ENCODE peak calls at places on chromosomes 11 and 22, in four cellular contexts. One of them, this sample, is unnamed.

GRCh38 chr11:114774599-114775365 is 96.5 kb downstream of the NXPE2 start:
- DNase-seq in HFF-Myc: no peak
- DNase-seq in GM13977: peak; percentile 63
- DNase-seq in heart right ventricle: no peak
- DNase-seq in this sample: no peak

GRCh38 chr11:16759857-16760256 is 21.4 kb downstream of the C11orf58 start:
- DNase-seq in HFF-Myc: no peak
- DNase-seq in GM13977: no peak
- DNase-seq in heart right ventricle: no peak
- DNase-seq in this sample: no peak

GRCh38 chr22:37336474-37337028 is 54.2 kb downstream of the CYTH4 start:
- DNase-seq in HFF-Myc: no peak
- DNase-seq in GM13977: no peak
- DNase-seq in heart right ventricle: no peak
- DNase-seq in this sample: no peak

GRCh38 chr11:91293119-91293518 is 931.5 kb upstream of the FAT3 start:
- DNase-seq in HFF-Myc: no peak
- DNase-seq in GM13977: no peak
- DNase-seq in heart right ventricle: no peak
- DNase-seq in this sample: no peak

GRCh38 chr11:102469196-102469821 is 16.7 kb upstream of the TMEM123 start:
- DNase-seq in HFF-Myc: peak; percentile 59
- DNase-seq in GM13977: no peak
- DNase-seq in heart right ventricle: no peak
- DNase-seq in this sample: no peak

GRCh38 chr22:21568207-21569075 is 927 bp downstream of the UBE2L3 start:
- DNase-seq in HFF-Myc: no peak
- DNase-seq in GM13977: peak; percentile 42
- DNase-seq in heart right ventricle: no peak
- DNase-seq in this sample: no peak

GRCh38 chr11:12728417-12728816 is 54.2 kb downstream of the TEAD1 start:
- DNase-seq in HFF-Myc: no peak
- DNase-seq in GM13977: no peak
- DNase-seq in heart right ventricle: no peak
- DNase-seq in this sample: no peak

GRCh38 chr11:83070878-83071640 is 638 bp downstream of the RAB30 start:
- DNase-seq in HFF-Myc: no peak
- DNase-seq in GM13977: no peak
- DNase-seq in heart right ventricle: peak; percentile 42
- DNase-seq in this sample: no peak

GRCh38 chr11:36164522-36165250 is 124.5 kb downstream of the COMMD9 start:
- DNase-seq in HFF-Myc: no peak
- DNase-seq in GM13977: no peak
- DNase-seq in heart right ventricle: no peak
- DNase-seq in this sample: no peak

GRCh38 chr22:49303061-49303735 is 524.5 kb downstream of the BRD1 start:
- DNase-seq in HFF-Myc: no peak
- DNase-seq in GM13977: no peak
- DNase-seq in heart right ventricle: no peak
- DNase-seq in this sample: no peak

DNA sequence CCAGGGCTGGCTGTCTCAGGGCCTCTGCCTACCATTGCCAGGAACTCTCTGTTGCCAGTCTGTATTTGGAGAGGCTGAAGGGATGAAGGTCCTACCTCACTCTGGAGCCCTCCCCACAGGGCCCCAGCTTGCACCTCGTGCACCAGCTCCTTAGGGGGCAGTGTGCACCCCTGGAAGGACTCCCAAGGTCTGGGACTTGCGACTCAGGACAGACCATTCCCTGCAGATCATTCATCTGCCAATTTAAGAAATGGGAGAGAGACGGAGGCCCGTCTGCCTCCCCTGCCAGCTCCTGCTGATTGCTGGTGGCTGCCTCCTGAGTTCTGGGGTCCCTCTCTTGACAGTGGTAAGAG is 27.5 kb upstream of the MALAT1 start:
- DNase-seq in HFF-Myc: no peak
- DNase-seq in GM13977: peak; percentile 49
- DNase-seq in heart right ventricle: peak; percentile 81
- DNase-seq in this sample: no peak
- TF ChIP-seq CTCF in HFF-Myc: peak; percentile 65
- TF ChIP-seq CTCF in GM13977: peak; percentile 78
- TF ChIP-seq CTCF in heart right ventricle: peak; percentile 72
- TF ChIP-seq CTCF in this sample: peak; percentile 23

DNA sequence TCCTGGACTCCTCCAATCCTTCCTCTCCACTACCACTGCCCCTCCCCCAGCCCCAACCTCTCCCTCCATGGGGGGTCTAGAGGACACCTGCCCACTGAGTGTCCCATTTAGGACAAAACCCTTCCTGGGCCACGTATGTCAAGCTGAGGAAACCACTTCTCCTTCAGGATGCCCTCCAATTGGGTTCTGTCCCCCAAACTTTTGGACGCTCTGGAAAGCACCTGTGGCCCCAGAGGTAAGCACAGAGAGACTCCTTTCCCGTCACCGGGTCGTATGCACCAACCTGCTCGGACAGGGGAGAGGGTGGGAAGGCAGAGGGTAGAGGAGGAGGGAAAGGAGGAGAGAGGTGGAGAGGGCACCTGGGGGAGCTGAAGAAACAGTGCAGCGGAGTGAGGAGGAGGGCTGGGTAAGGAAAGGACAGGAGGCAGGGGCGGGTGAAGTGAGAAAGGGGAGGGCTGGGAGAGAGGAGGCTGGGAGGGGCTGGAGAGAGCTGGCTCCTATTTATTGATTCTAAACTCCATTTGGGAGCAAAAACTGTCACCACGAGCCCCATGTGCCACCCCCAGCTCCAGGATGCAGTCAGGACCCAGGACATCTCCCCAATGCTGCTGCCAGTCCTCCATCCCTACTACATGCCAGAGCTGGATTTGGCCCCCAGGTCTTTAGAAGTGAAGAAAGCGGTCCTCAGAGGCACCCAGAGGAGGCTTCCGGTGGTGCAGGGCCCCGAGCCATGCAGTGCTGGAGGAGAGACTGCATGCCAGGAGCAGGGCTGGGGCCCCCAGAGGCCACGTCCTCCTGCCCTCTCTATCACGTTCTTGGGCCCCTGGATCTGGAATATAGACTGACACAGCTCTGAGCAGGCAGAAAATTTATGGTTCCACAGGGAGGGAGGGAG is 53.6 kb downstream of the SLC22A12 start:
- DNase-seq in HFF-Myc: no peak
- DNase-seq in GM13977: no peak
- DNase-seq in heart right ventricle: no peak
- DNase-seq in this sample: no peak
- TF ChIP-seq CTCF in HFF-Myc: no peak
- TF ChIP-seq CTCF in GM13977: peak; percentile 22
- TF ChIP-seq CTCF in heart right ventricle: no peak
- TF ChIP-seq CTCF in this sample: no peak

GRCh38 chr11:112440518-112440917 is 179.9 kb upstream of the PLET1 start:
- DNase-seq in HFF-Myc: no peak
- DNase-seq in GM13977: no peak
- DNase-seq in heart right ventricle: no peak
- DNase-seq in this sample: no peak
- TF ChIP-seq CTCF in HFF-Myc: peak; percentile 26
- TF ChIP-seq CTCF in GM13977: peak; percentile 16
- TF ChIP-seq CTCF in heart right ventricle: no peak
- TF ChIP-seq CTCF in this sample: peak; percentile 17

DNA sequence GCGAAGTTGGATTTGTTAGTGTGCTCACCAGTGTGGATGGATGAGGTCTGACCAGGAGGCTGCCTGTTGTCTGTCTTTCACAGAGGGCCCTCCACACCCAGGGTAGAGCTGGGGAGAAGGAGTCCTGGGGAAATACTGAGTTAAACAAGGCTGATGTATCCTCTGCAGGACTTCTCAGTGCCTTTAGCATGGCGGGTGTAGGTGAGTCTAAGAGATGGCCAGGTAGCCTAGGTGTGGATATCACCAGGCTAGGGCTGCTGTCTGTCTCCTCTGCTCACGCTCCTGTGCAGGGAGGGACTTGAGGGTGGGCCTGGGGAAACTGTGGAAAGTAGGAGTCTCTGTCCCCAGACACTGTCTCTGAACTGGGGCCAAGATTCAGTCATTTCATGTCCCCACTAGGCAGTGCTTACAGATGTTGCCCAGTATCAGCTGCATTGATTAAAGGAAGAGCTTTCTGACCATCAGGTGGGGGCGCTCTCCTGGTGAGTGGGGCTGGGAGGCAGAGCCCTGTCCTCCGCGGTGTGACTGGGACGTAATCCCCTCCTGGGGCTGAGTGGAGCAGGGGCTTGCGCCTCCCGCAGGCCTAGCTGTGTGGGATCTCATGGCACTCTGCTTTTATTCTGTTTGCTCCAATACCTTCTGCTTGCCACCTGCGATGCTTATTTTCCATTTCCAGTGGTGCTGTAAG is 35.5 kb upstream of the CCDC188 start:
- DNase-seq in HFF-Myc: no peak
- DNase-seq in GM13977: no peak
- DNase-seq in heart right ventricle: no peak
- DNase-seq in this sample: no peak
- TF ChIP-seq CTCF in HFF-Myc: no peak
- TF ChIP-seq CTCF in GM13977: no peak
- TF ChIP-seq CTCF in heart right ventricle: no peak
- TF ChIP-seq CTCF in this sample: peak; percentile 15

DNA sequence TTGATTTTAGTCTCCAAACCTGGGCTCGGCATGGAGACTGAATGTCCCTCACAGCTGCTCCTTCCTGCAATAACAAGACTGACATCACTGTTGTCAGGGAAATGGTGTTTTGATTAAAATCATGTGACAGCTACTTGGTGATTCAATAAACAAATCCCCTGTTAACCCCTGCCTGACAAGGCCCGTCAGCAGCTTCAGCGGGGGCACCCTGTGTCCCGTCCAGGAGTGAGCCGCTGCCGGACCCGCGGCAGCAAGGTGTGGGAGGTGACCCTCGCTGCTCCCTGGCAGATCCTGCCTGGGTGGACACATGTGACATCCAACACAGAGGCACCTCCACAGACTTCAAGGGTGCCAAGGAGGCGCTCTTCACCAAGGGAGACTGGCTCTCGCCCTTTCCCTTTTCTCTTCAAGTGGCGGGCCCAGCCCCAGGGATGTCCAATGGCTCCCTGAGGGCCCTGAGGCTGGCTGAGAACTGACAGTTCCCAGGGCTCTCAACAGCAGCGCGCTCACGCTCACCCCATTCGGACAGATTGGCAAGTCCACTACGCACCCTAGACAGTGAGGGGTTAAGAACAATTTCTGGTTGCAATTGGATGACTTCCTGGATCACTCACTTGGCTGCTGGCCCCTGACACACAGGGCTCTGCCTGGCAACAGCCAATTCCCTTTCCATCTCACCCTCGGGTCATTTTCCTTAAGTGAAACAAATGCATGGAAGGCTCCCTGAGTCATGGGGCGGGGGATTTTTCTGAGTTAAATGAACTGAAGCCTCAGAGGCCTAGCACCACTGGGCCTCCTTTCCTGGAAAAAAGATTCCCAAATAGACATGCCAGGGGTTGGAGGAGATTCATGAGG is 30.7 kb downstream of the PPP2R1B start:
- DNase-seq in HFF-Myc: peak; percentile 96
- DNase-seq in GM13977: no peak
- DNase-seq in heart right ventricle: peak; percentile 73
- DNase-seq in this sample: no peak
- TF ChIP-seq CTCF in HFF-Myc: no peak
- TF ChIP-seq CTCF in GM13977: no peak
- TF ChIP-seq CTCF in heart right ventricle: no peak
- TF ChIP-seq CTCF in this sample: no peak

GRCh38 chr22:24095816-24096215 is 84.7 kb downstream of the CABIN1 start:
- DNase-seq in HFF-Myc: peak; percentile 22
- DNase-seq in GM13977: no peak
- DNase-seq in heart right ventricle: no peak
- DNase-seq in this sample: no peak

GRCh38 chr22:24094966-24095365 is 83.9 kb downstream of the CABIN1 start:
- DNase-seq in HFF-Myc: no peak
- DNase-seq in GM13977: no peak
- DNase-seq in heart right ventricle: no peak
- DNase-seq in this sample: no peak

GRCh38 chr22:24091551-24092420 is 80.7 kb downstream of the CABIN1 start:
- DNase-seq in HFF-Myc: no peak
- DNase-seq in GM13977: no peak
- DNase-seq in heart right ventricle: peak; percentile 71
- DNase-seq in this sample: no peak

GRCh38 chr22:24096401-24097115 is 84.7 kb upstream of the SUSD2 start:
- DNase-seq in HFF-Myc: no peak
- DNase-seq in GM13977: no peak
- DNase-seq in heart right ventricle: no peak
- DNase-seq in this sample: no peak

GRCh38 chr22:24093855-24094254 is 82.8 kb downstream of the CABIN1 start:
- DNase-seq in HFF-Myc: no peak
- DNase-seq in GM13977: no peak
- DNase-seq in heart right ventricle: no peak
- DNase-seq in this sample: no peak
- TF ChIP-seq CTCF in HFF-Myc: peak; percentile 2
- TF ChIP-seq CTCF in GM13977: no peak
- TF ChIP-seq CTCF in heart right ventricle: no peak
- TF ChIP-seq CTCF in this sample: no peak

GRCh38 chr11:44883277-44883676 is 67.4 kb downstream of the TP53I11 start:
- DNase-seq in HFF-Myc: no peak
- DNase-seq in GM13977: no peak
- DNase-seq in heart right ventricle: no peak
- DNase-seq in this sample: no peak
- TF ChIP-seq CTCF in HFF-Myc: no peak
- TF ChIP-seq CTCF in GM13977: no peak
- TF ChIP-seq CTCF in heart right ventricle: no peak
- TF ChIP-seq CTCF in this sample: no peak

This sample was measured in D721Med.